ENCODE peak calls at places on chromosomes 13 and 19, in ten cellular contexts. K is effector CD4-positive, alpha-beta T cell; B is ecto neural progenitor cell; J is HFFc6; P is RWPE1; N is mucosa of descending colon; C is GM23248; H is immature natural killer cell; X is ELF-1; L is left lobe of liver. I is an unnamed sample.

GRCh38 chr13:68124437-68125086 is 894.4 kb upstream of the PCDH9 start:
- DNase-seq in H (no peak), N (no peak), C (no peak), P (no peak), J (no peak), L (no peak), B (no peak), X (no peak), K (no peak), I (peak)

GRCh38 chr13:113053801-113054604 is 51.6 kb upstream of the F7 start:
- DNase-seq in N (no peak), J (no peak), H (no peak), L (no peak), B (no peak), X (no peak), C (no peak), P (no peak), K (no peak), I (no peak)

GRCh38 chr19:49362048-49362925 is at the start of gene TEAD2:
- DNase-seq in X (peak), J (peak), K (no peak), H (no peak), C (peak), N (peak), P (peak), L (peak), B (peak), I (peak)

GRCh38 chr19:30784850-30785459 is 412.8 kb downstream of the ZNF536 start:
- DNase-seq in P (no peak), H (peak), J (no peak), C (peak), X (peak), L (peak), K (peak), B (peak), N (peak), I (peak)

GRCh38 chr13:50094615-50095293 is 79.5 kb downstream of the KCNRG start:
- DNase-seq in X (no peak), B (no peak), P (no peak), K (no peak), C (peak), H (no peak), J (peak), L (no peak), N (no peak), I (no peak)

GRCh38 chr19:50793558-50794065 is 3.4 kb downstream of the ACP4 start:
- DNase-seq in L (no peak), P (no peak), J (no peak), C (no peak), X (no peak), H (no peak), K (no peak), B (no peak), N (no peak), I (no peak)

GRCh38 chr13:99224019-99224418 is 23.4 kb downstream of the UBAC2 start:
- DNase-seq in C (no peak), J (no peak), L (no peak), H (no peak), N (no peak), X (no peak), B (no peak), P (no peak), K (no peak), I (no peak)

GRCh38 chr19:7255631-7256030 is 38.6 kb downstream of the INSR start:
- DNase-seq in K (no peak), H (no peak), C (no peak), L (no peak), B (no peak), J (no peak), X (no peak), P (no peak), N (no peak), I (no peak)

GRCh38 chr19:56538761-56539263 is at the start of gene ZFP28:
- DNase-seq in B (peak), C (no peak), X (peak), K (peak), P (no peak), H (no peak), J (peak), L (peak), N (peak), I (no peak)

GRCh38 chr19:50912727-50913716 is 1.8 kb upstream of the KLK4 start:
- DNase-seq in L (no peak), H (no peak), J (no peak), X (no peak), C (peak), N (no peak), B (no peak), P (no peak), K (no peak), I (no peak)

GRCh38 chr19:29715695-29716581 is 877 bp upstream of the C19orf12 start:
- DNase-seq in H (no peak), N (peak), J (no peak), C (peak), L (peak), K (no peak), B (no peak), X (peak), P (no peak), I (peak)

GRCh38 chr19:48826606-48827020 is 9.7 kb downstream of the HSD17B14 start:
- DNase-seq in K (no peak), H (no peak), P (no peak), J (no peak), L (peak), C (no peak), X (no peak), B (no peak), N (peak), I (no peak)

GRCh38 chr13:113771709-113772331 is 12.8 kb downstream of the TMEM255B start:
- DNase-seq in N (no peak), B (no peak), C (no peak), J (peak), H (no peak), L (no peak), P (no peak), X (no peak), K (no peak), I (peak)

GRCh38 chr13:113635709-113636108 is 22.3 kb downstream of the ATP4B start:
- DNase-seq in H (no peak), L (no peak), J (no peak), C (no peak), N (no peak), K (no peak), X (no peak), P (no peak), B (no peak), I (no peak)

GRCh38 chr13:94959616-94960015 is 247.3 kb upstream of the SOX21 start:
- DNase-seq in K (no peak), P (no peak), L (no peak), X (no peak), B (no peak), H (no peak), N (no peak), J (no peak), C (no peak), I (no peak)

GRCh38 chr19:45419396-45419795 is 4.3 kb downstream of the ERCC1 start:
- DNase-seq in N (no peak), J (no peak), C (no peak), H (no peak), P (no peak), B (no peak), X (no peak), K (no peak), L (no peak), I (no peak)

GRCh38 chr13:22793598-22794134 is 387.1 kb upstream of the SGCG start:
- DNase-seq in N (peak), P (no peak), C (no peak), H (no peak), X (peak), K (no peak), J (no peak), B (no peak), L (no peak), I (no peak)

GRCh38 chr19:5150902-5151741 is 182.2 kb downstream of the KDM4B start:
- DNase-seq in P (no peak), N (no peak), B (peak), L (peak), H (no peak), C (no peak), J (no peak), X (no peak), K (no peak), I (no peak)

I was measured in RKO.